ENCODE peak calls at places on chromosomes 2 and 18, in seven cellular contexts. One of them, this sample, is unnamed.

GRCh38 chr2:101047075-101047766 is 45.1 kb downstream of the RPL31 start:
- DNase-seq in uterus: no peak
- DNase-seq in heart left ventricle: no peak
- DNase-seq in fibroblast of lung: peak; percentile 48
- DNase-seq in lung: no peak
- DNase-seq in psoas muscle: no peak
- DNase-seq in neural crest cell: no peak
- DNase-seq in this sample: no peak

GRCh38 chr2:122469147-122469546 is 713.7 kb downstream of the TSN start:
- DNase-seq in fibroblast of lung: no peak
- DNase-seq in heart left ventricle: no peak
- DNase-seq in lung: no peak
- DNase-seq in neural crest cell: no peak
- DNase-seq in uterus: no peak
- DNase-seq in psoas muscle: no peak
- DNase-seq in this sample: no peak

GRCh38 chr2:99735753-99736152 is 245.9 kb upstream of the REV1 start:
- DNase-seq in neural crest cell: no peak
- DNase-seq in psoas muscle: no peak
- DNase-seq in fibroblast of lung: no peak
- DNase-seq in lung: no peak
- DNase-seq in heart left ventricle: no peak
- DNase-seq in uterus: no peak
- DNase-seq in this sample: no peak

GRCh38 chr2:105929506-105929905 is 184.8 kb downstream of the NCK2 start:
- DNase-seq in psoas muscle: no peak
- DNase-seq in heart left ventricle: no peak
- DNase-seq in lung: no peak
- DNase-seq in uterus: no peak
- DNase-seq in fibroblast of lung: peak; percentile 5
- DNase-seq in neural crest cell: no peak
- DNase-seq in this sample: no peak

GRCh38 chr2:230916218-230916617 is 8.8 kb downstream of the GPR55 start:
- DNase-seq in fibroblast of lung: no peak
- DNase-seq in neural crest cell: no peak
- DNase-seq in heart left ventricle: no peak
- DNase-seq in lung: no peak
- DNase-seq in psoas muscle: no peak
- DNase-seq in uterus: no peak
- DNase-seq in this sample: no peak

GRCh38 chr2:134131681-134132486 is 122.0 kb upstream of the MGAT5 start:
- DNase-seq in neural crest cell: no peak
- DNase-seq in uterus: no peak
- DNase-seq in heart left ventricle: no peak
- DNase-seq in fibroblast of lung: no peak
- DNase-seq in psoas muscle: no peak
- DNase-seq in lung: no peak
- DNase-seq in this sample: no peak

GRCh38 chr2:68722712-68723111 is 11.9 kb upstream of the ARHGAP25 start:
- DNase-seq in uterus: no peak
- DNase-seq in fibroblast of lung: no peak
- DNase-seq in psoas muscle: no peak
- DNase-seq in neural crest cell: no peak
- DNase-seq in heart left ventricle: no peak
- DNase-seq in lung: no peak
- DNase-seq in this sample: no peak

GRCh38 chr2:84338069-84338468 is 121.0 kb downstream of the SUCLG1 start:
- DNase-seq in psoas muscle: no peak
- DNase-seq in heart left ventricle: no peak
- DNase-seq in lung: no peak
- DNase-seq in neural crest cell: no peak
- DNase-seq in fibroblast of lung: peak; percentile 8
- DNase-seq in uterus: no peak
- DNase-seq in this sample: no peak

GRCh38 chr18:48084858-48085257 is 154.4 kb upstream of the SMAD2 start:
- DNase-seq in fibroblast of lung: no peak
- DNase-seq in lung: no peak
- DNase-seq in heart left ventricle: no peak
- DNase-seq in uterus: no peak
- DNase-seq in neural crest cell: no peak
- DNase-seq in psoas muscle: no peak
- DNase-seq in this sample: no peak

GRCh38 chr18:9321017-9321452 is 13.5 kb upstream of the TWSG1 start:
- DNase-seq in lung: no peak
- DNase-seq in neural crest cell: no peak
- DNase-seq in uterus: no peak
- DNase-seq in fibroblast of lung: peak; percentile 82
- DNase-seq in heart left ventricle: no peak
- DNase-seq in psoas muscle: no peak
- DNase-seq in this sample: no peak

GRCh38 chr18:9322730-9323129 is 11.8 kb upstream of the TWSG1 start:
- DNase-seq in lung: no peak
- DNase-seq in neural crest cell: no peak
- DNase-seq in fibroblast of lung: no peak
- DNase-seq in uterus: no peak
- DNase-seq in psoas muscle: no peak
- DNase-seq in heart left ventricle: no peak
- DNase-seq in this sample: no peak

GRCh38 chr18:9321709-9322108 is 12.9 kb upstream of the TWSG1 start:
- DNase-seq in uterus: no peak
- DNase-seq in fibroblast of lung: no peak
- DNase-seq in psoas muscle: no peak
- DNase-seq in neural crest cell: no peak
- DNase-seq in heart left ventricle: no peak
- DNase-seq in lung: no peak
- DNase-seq in this sample: no peak

GRCh38 chr18:9325716-9326115 is 8.9 kb upstream of the TWSG1 start:
- DNase-seq in psoas muscle: no peak
- DNase-seq in neural crest cell: no peak
- DNase-seq in heart left ventricle: no peak
- DNase-seq in fibroblast of lung: no peak
- DNase-seq in lung: no peak
- DNase-seq in uterus: no peak
- DNase-seq in this sample: no peak

DNA sequence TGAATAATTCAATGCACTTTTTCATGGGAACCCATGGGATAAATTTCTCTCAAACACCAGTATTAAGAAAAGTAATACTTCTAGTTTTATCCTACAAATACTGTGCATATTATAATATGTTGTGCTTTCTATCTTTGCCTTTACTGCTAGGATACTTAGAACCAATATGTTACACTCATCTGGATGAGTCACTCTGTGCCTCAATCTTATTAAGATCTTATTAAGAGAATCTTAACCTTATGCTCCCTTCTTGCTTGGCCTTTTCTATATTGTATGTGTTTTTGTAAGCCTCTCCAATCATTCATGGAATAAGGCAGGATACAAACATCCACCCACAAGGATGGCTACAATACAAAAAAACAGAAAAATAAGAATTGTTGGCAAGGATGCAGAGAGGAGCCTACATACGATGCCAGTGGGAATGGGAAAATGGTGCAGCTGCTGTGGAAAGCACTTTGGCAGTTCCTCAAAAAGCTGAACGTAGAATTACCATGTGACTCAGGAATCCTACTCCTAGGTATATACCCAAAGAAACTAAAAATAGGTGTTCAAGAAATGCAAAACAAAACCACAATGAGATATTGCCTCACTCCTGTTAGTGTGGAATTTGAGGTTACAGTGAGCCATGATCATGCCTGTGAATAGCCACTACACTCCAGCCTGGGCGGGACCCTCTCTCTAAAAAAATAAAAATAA is 10.7 kb upstream of the TWSG1 start:
- DNase-seq in fibroblast of lung: peak; percentile 91
- DNase-seq in lung: no peak
- DNase-seq in uterus: no peak
- DNase-seq in neural crest cell: no peak
- DNase-seq in heart left ventricle: no peak
- DNase-seq in psoas muscle: no peak
- DNase-seq in this sample: no peak
- TF ChIP-seq CTCF in fibroblast of lung: no peak
- TF ChIP-seq CTCF in lung: no peak
- TF ChIP-seq CTCF in uterus: no peak
- TF ChIP-seq CTCF in neural crest cell: no peak
- TF ChIP-seq CTCF in heart left ventricle: no peak
- TF ChIP-seq CTCF in psoas muscle: no peak
- TF ChIP-seq CTCF in this sample: no peak

GRCh38 chr18:13187498-13187897 is 31.1 kb upstream of the LDLRAD4 start:
- DNase-seq in fibroblast of lung: no peak
- DNase-seq in lung: no peak
- DNase-seq in neural crest cell: no peak
- DNase-seq in psoas muscle: no peak
- DNase-seq in heart left ventricle: no peak
- DNase-seq in uterus: no peak
- DNase-seq in this sample: no peak

GRCh38 chr18:13194239-13194638 is 24.3 kb upstream of the LDLRAD4 start:
- DNase-seq in uterus: no peak
- DNase-seq in lung: no peak
- DNase-seq in heart left ventricle: no peak
- DNase-seq in fibroblast of lung: no peak
- DNase-seq in psoas muscle: no peak
- DNase-seq in neural crest cell: no peak
- DNase-seq in this sample: no peak

GRCh38 chr18:13198701-13199100 is 19.9 kb upstream of the LDLRAD4 start:
- DNase-seq in heart left ventricle: no peak
- DNase-seq in lung: no peak
- DNase-seq in fibroblast of lung: no peak
- DNase-seq in uterus: no peak
- DNase-seq in psoas muscle: no peak
- DNase-seq in neural crest cell: no peak
- DNase-seq in this sample: no peak

GRCh38 chr18:13191779-13192178 is 26.8 kb upstream of the LDLRAD4 start:
- DNase-seq in psoas muscle: no peak
- DNase-seq in neural crest cell: no peak
- DNase-seq in heart left ventricle: no peak
- DNase-seq in fibroblast of lung: no peak
- DNase-seq in uterus: no peak
- DNase-seq in lung: no peak
- DNase-seq in this sample: no peak

DNA sequence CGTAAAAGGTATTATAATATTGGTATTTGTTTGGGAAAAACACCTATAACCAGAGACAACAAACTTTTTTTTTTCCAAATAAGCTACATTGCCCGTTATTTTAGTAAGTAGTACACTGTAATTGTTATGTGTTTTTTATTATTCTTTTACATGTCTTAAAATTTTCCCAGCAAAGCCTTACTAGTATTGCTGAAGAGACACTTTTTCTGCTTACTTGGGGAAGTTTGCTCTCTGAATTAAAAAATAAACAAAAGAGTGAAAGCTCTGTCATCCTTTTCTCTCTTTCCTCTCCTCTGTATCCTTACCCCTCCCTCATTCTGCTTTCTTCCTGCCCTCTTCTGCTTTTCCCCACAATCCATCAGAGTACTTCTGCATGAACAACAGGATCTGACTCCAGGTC is 25.6 kb upstream of the LDLRAD4 start:
- DNase-seq in psoas muscle: no peak
- DNase-seq in uterus: no peak
- DNase-seq in lung: no peak
- DNase-seq in heart left ventricle: no peak
- DNase-seq in neural crest cell: no peak
- DNase-seq in fibroblast of lung: no peak
- DNase-seq in this sample: no peak
- TF ChIP-seq CTCF in psoas muscle: no peak
- TF ChIP-seq CTCF in uterus: no peak
- TF ChIP-seq CTCF in lung: no peak
- TF ChIP-seq CTCF in heart left ventricle: no peak
- TF ChIP-seq CTCF in neural crest cell: no peak
- TF ChIP-seq CTCF in fibroblast of lung: no peak
- TF ChIP-seq CTCF in this sample: no peak

DNA sequence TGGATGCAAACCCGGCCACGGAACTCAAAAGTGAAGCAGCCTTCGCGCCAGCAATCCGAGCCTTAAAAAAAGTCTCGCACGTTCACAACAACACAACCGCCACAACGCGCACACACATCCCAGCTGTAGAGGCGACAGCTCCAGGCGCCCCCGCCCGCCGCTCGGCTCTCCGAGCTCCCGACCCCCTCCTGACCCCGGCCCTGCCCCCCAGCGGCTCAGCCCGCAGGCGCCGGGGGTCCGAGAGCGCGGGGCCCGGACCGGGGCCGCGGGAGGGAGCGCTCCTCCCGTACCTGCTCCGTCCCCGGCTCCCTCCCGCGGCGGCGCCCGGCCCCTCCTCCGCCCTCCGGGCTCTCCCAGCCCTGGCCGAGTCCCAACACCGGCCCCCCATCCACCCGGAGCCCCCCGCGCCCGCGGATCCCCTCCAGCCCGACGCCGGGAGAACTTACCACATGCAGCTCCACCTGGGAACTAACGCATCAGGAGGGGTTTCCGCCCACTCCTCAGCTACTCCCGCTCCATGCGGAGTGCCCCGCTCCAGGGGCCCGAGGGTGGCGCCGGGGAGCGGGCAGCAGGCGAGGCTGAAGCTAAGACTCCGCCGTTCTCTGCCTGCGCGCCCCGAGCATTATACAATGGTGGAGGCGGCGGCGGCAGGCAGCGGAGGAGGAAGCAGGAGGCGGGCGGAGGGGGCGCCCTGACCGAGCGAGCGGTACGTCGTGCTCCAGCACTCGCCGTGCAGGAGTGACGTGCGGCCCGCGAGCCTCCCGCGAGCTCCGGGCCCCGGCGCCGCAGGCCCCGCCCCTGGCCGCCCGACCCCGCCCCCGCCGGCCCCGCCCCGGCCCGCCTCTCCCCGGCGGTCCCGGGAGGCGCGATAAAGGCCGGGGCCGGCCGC is at the start of gene SERTAD2:
- DNase-seq in neural crest cell: peak; percentile 72
- DNase-seq in fibroblast of lung: peak; percentile 86
- DNase-seq in heart left ventricle: peak; percentile 95
- DNase-seq in lung: peak; percentile 86
- DNase-seq in uterus: peak; percentile 89
- DNase-seq in psoas muscle: peak; percentile 89
- DNase-seq in this sample: peak; percentile 86
- TF ChIP-seq CTCF in neural crest cell: no peak
- TF ChIP-seq CTCF in fibroblast of lung: no peak
- TF ChIP-seq CTCF in heart left ventricle: peak; percentile 34
- TF ChIP-seq CTCF in lung: no peak
- TF ChIP-seq CTCF in uterus: no peak
- TF ChIP-seq CTCF in psoas muscle: no peak
- TF ChIP-seq CTCF in this sample: no peak

DNA sequence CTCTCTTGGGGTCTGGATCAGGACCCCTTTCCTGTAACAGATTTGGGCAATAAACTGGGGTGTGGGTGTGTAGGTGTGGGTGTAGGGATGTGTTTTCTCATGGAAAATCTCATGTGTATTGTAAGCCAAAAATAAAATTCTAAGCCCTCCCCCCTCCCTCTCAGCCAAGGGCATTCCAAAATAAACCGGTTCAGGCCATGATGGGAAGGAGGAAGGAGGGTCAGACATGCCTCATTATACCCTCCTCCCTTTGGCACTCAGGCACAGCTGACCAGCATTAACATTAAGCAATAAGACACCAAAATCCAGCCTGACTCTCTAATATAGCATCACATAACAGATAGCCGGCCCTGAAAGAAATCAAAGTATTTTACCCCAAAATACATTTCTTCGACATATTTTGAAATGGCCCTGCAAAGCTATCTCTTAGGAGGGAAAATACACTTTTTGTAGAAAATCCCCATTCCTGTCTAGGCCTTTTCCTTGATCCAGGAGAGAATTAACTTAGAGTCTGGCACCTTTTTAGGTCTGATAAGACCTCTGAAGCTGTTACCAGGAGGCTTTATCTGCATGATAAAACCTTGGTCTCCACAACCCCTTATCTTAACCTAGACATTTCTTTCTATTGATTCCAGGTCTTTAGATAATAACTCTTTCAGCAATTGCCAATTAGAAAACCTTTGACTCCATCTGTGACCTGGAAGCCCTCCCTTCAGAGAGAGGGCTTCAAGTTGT is 128.7 kb upstream of the COL5A2 start:
- DNase-seq in lung: no peak
- DNase-seq in psoas muscle: no peak
- DNase-seq in uterus: no peak
- DNase-seq in heart left ventricle: no peak
- DNase-seq in fibroblast of lung: no peak
- DNase-seq in neural crest cell: no peak
- DNase-seq in this sample: no peak
- TF ChIP-seq CTCF in lung: no peak
- TF ChIP-seq CTCF in psoas muscle: no peak
- TF ChIP-seq CTCF in uterus: no peak
- TF ChIP-seq CTCF in heart left ventricle: no peak
- TF ChIP-seq CTCF in fibroblast of lung: no peak
- TF ChIP-seq CTCF in neural crest cell: no peak
- TF ChIP-seq CTCF in this sample: no peak

This sample was measured in glutamatergic neuron.